ENCODE peak calls at places on chromosomes 12 and 14, in seven cellular contexts. T, G, E, D, W, Z and C are unnamed samples.

GRCh38 chr14:68225321-68225720 is 405.7 kb downstream of the RAD51B start:
- DNase-seq in E (no peak), Z (no peak), D (no peak), T (no peak), G (no peak), W (no peak), C (no peak)

GRCh38 chr14:68961781-68962584 is 17.1 kb downstream of the ACTN1 start:
- DNase-seq in W (peak; percentile 81), T (peak; percentile 93), D (no peak), E (no peak), G (peak; percentile 65), Z (no peak), C (peak; percentile 48)

GRCh38 chr14:106788534-106788933 is 1262.2 kb downstream of the TMEM121 start:
- DNase-seq in T (no peak), E (no peak), W (no peak), Z (no peak), G (no peak), D (no peak), C (no peak)

GRCh38 chr12:87266305-87266704 is 762.9 kb downstream of the C12orf50 start:
- DNase-seq in E (no peak), G (peak; percentile 21), T (peak; percentile 44), D (no peak), W (no peak), Z (no peak), C (no peak)

GRCh38 chr14:92494512-92494911 is 19.1 kb upstream of the RIN3 start:
- DNase-seq in T (no peak), Z (no peak), E (no peak), G (no peak), W (no peak), D (no peak), C (no peak)

GRCh38 chr14:101070540-101071492 is 167.3 kb upstream of the RTL1 start:
- DNase-seq in Z (no peak), G (no peak), D (no peak), E (no peak), T (no peak), W (peak; percentile 13), C (peak; percentile 22)

GRCh38 chr12:27626239-27626638 is 70.0 kb upstream of the REP15 start:
- DNase-seq in D (no peak), W (no peak), T (peak; percentile 42), E (no peak), Z (no peak), G (no peak), C (no peak)

GRCh38 chr12:51403159-51403558 is 12.0 kb upstream of the GALNT6 start:
- DNase-seq in T (no peak), Z (no peak), W (peak; percentile 14), E (peak; percentile 68), G (no peak), D (no peak), C (no peak)

GRCh38 chr12:92614502-92614901 is 88.3 kb upstream of the PLEKHG7 start:
- DNase-seq in G (no peak), E (no peak), T (no peak), D (no peak), W (no peak), Z (no peak), C (no peak)

GRCh38 chr14:97458302-97459137 is 661.3 kb downstream of the VRK1 start:
- DNase-seq in G (no peak), E (no peak), T (no peak), W (peak; percentile 88), D (no peak), Z (peak; percentile 87), C (no peak)

GRCh38 chr14:100285021-100285912 is 21.0 kb downstream of the SLC25A29 start:
- DNase-seq in D (no peak), G (peak; percentile 79), W (peak; percentile 91), T (peak; percentile 73), Z (peak; percentile 75), E (peak; percentile 64), C (peak; percentile 63)

GRCh38 chr14:104136472-104137296 is 1.7 kb upstream of the KIF26A start:
- DNase-seq in E (no peak), G (no peak), T (no peak), W (peak; percentile 36), Z (no peak), D (no peak), C (no peak)

GRCh38 chr12:71193041-71193440 is 35.2 kb upstream of the TSPAN8 start:
- DNase-seq in E (no peak), T (no peak), G (no peak), W (no peak), D (no peak), Z (no peak), C (no peak)

GRCh38 chr12:65891219-65891618 is 66.9 kb downstream of the HMGA2 start:
- DNase-seq in G (peak; percentile 68), Z (no peak), D (no peak), T (peak; percentile 33), W (no peak), E (no peak), C (no peak)

GRCh38 chr12:130713581-130713991 is 2.5 kb downstream of the RIMBP2 start:
- DNase-seq in G (peak; percentile 22), W (peak; percentile 40), T (no peak), E (no peak), Z (no peak), D (no peak), C (no peak)

GRCh38 chr14:20742132-20742531 is 3.6 kb upstream of the EDDM3A start:
- DNase-seq in D (no peak), T (no peak), Z (no peak), W (no peak), E (no peak), G (no peak), C (no peak)

GRCh38 chr12:22978962-22979361 is 354.0 kb downstream of the ETNK1 start:
- DNase-seq in Z (no peak), G (peak; percentile 94), D (no peak), W (no peak), T (peak; percentile 22), E (peak; percentile 90), C (peak; percentile 58)

GRCh38 chr14:68695326-68695768 is 97.5 kb downstream of the ZFP36L1 start:
- DNase-seq in T (peak; percentile 99), Z (no peak), D (peak; percentile 91), E (peak; percentile 98), G (peak; percentile 99), W (no peak), C (peak; percentile 80)

GRCh38 chr12:53949631-53950440 is 4.9 kb upstream of the HOXC12 start:
- DNase-seq in E (no peak), T (no peak), W (peak; percentile 72), G (no peak), Z (no peak), D (no peak), C (no peak)

GRCh38 chr12:73659802-73660201 is 877.8 kb upstream of the ATXN7L3B start:
- DNase-seq in D (no peak), Z (no peak), E (no peak), W (no peak), G (no peak), T (no peak), C (no peak)

GRCh38 chr12:49332441-49332861 is 4.5 kb downstream of the C1QL4 start:
- DNase-seq in T (no peak), Z (no peak), D (no peak), E (no peak), W (no peak), G (no peak), C (no peak)

GRCh38 chr12:49334681-49335080 is 2.3 kb downstream of the C1QL4 start:
- DNase-seq in D (no peak), W (no peak), G (no peak), T (no peak), Z (no peak), E (no peak), C (no peak)

GRCh38 chr12:49335118-49335954 is 1.7 kb downstream of the C1QL4 start:
- DNase-seq in G (no peak), W (no peak), E (no peak), D (no peak), T (no peak), Z (no peak), C (no peak)

GRCh38 chr12:49332891-49333371 is 4.1 kb downstream of the C1QL4 start:
- DNase-seq in G (no peak), D (no peak), Z (no peak), W (no peak), E (no peak), T (no peak), C (no peak)

GRCh38 chr12:49334226-49334625 is 2.8 kb downstream of the C1QL4 start:
- DNase-seq in T (no peak), E (no peak), W (no peak), D (no peak), G (no peak), Z (no peak), C (no peak)
- H3K27me3 ChIP-seq in T (no peaks in the 10 kb centered on the region), E (peaks cover 81% of the 10 kb centered on the region), W (peaks cover 44% of the 10 kb centered on the region), D (no peaks in the 10 kb centered on the region), G (peaks cover 37% of the 10 kb centered on the region), Z (no peaks in the 10 kb centered on the region), C (peaks cover 8% of the 10 kb centered on the region)

GRCh38 chr14:64990291-64990690 is 3.6 kb downstream of the FNTB start:
- DNase-seq in E (no peak), T (no peak), W (no peak), G (no peak), Z (peak; percentile 19), D (no peak), C (no peak)
- H3K4me1 ChIP-seq in E (peaks cover 3% of the 10 kb centered on the region), T (peaks cover 18% of the 10 kb centered on the region), W (peaks cover 2% of the 10 kb centered on the region), G (peaks cover 16% of the 10 kb centered on the region), Z (peaks cover 38% of the 10 kb centered on the region), D (peaks cover 8% of the 10 kb centered on the region), C (peaks cover 21% of the 10 kb centered on the region)

DNA sequence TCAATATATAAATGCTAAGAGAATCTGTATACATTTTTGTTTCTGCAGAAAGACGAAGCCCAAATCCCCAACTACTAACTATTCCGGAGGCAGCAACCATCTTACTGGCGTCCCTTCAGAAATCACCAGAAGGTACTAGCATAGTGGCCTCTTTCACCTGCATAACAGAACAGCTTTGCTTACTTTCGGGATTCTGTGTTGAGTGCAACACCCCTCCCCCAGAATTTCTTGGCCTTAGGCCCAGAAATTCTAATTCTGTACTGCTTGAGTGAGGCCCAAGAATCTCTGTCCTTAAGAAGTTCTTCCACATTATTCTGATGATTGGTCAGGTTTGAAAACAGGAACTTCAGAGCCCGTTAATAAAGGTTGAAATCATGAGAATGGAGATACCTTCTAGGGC is 2.9 kb downstream of the SPX start:
- DNase-seq in Z (no peak), E (peak; percentile 25), D (no peak), T (peak; percentile 11), G (no peak), W (no peak), C (no peak)
- H3K27me3 ChIP-seq in Z (no peaks in the 10 kb centered on the region), E (peaks cover 74% of the 10 kb centered on the region), D (no peaks in the 10 kb centered on the region), T (peaks cover 5% of the 10 kb centered on the region), G (peaks cover 5% of the 10 kb centered on the region), W (peaks cover 5% of the 10 kb centered on the region), C (peaks cover 35% of the 10 kb centered on the region)

DNA sequence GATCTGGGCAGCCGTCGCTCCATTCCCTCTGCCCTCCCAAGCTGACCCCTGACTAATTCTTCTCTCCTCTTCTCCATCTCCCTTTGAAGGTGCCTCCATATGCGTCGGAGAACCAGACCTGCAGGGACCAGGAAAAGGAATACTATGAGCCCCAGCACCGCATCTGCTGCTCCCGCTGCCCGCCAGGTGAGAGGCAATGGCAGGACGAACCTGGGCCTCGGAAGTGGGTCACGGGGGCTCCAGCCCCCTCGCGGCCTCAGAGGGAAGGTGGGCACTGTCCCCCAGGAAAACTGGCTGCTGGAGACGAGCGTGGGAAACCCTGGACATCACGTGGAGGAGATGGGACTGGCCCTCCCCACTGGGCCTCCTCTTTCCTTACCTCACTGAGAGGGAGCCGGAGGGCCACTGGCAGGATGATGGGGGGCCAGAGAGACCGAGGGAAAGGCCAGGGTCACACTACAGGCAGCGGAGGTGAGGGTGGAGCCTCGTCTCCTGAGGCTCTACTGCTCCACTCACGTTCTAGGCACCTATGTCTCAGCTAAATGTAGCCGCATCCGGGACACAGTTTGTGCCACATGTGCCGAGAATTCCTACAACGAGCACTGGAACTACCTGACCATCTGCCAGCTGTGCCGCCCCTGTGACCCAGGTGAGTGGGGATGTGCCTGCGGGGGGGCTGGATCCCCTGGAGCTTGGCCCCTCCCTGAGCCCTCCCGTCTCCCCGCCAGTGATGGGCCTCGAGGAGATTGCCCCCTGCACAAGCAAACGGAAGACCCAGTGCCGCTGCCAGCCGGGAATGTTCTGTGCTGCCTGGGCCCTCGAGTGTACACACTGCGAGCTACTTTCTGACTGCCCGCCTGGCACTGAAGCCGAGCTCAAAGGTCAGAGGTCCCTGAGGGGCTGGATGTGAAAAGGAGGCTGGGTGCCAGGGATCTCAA is 806 bp downstream of the LTBR start:
- DNase-seq in W (peak; percentile 43), G (peak; percentile 51), Z (no peak), E (no peak), D (no peak), T (no peak), C (peak; percentile 41)
- H3K4me1 ChIP-seq in W (peaks cover 8% of the 10 kb centered on the region), G (peaks cover 19% of the 10 kb centered on the region), Z (peaks cover 10% of the 10 kb centered on the region), E (no peaks in the 10 kb centered on the region), D (peaks cover 19% of the 10 kb centered on the region), T (peaks cover 27% of the 10 kb centered on the region), C (peaks cover 23% of the 10 kb centered on the region)